ENCODE peak calls at places on chromosome 7, in ten cellular contexts. H is fibroblast of lung; R is WERI-Rb-1; M is CD8-positive, alpha-beta memory T cell; D is NT2/D1; T is activated naive CD8-positive, alpha-beta T cell treated with anti-CD3 and anti-CD28 coated beads, Interleukin-2, amount 50 U/mL, for 24 hours; E is GM04504; F is WTC11; C is kidney; S is activated CD4-positive, alpha-beta T cell treated with anti-CD3 and anti-CD28 coated beads, Interleukin-2, amount 50 U/mL, for 24 hours. Q is an unnamed sample.

GRCh38 chr7:116249969-116250553 is 39.7 kb downstream of the TES start:
- DNase-seq in H (peak), R (peak), M (no peak), D (no peak), T (no peak), E (peak), F (peak), C (no peak), S (no peak), Q (peak)

GRCh38 chr7:127912901-127913300 is 118.3 kb downstream of the LRRC4 start:
- DNase-seq in H (no peak), R (no peak), M (no peak), D (no peak), T (no peak), E (no peak), F (no peak), C (no peak), S (no peak), Q (no peak)

GRCh38 chr7:44226396-44226753 is 25.6 kb downstream of the YKT6 start:
- DNase-seq in H (no peak), R (no peak), M (no peak), D (no peak), T (no peak), E (no peak), F (no peak), C (no peak), S (no peak), Q (peak)

GRCh38 chr7:132930881-132931280 is 151.0 kb downstream of the CHCHD3 start:
- DNase-seq in H (no peak), R (peak), M (no peak), D (peak), T (no peak), E (no peak), F (peak), C (no peak), S (no peak), Q (no peak)

GRCh38 chr7:36994456-36995112 is 270.3 kb upstream of the AOAH start:
- DNase-seq in H (peak), R (no peak), M (no peak), D (no peak), T (no peak), E (no peak), F (no peak), C (no peak), S (no peak), Q (no peak)

GRCh38 chr7:98870807-98871491 is 1.1 kb upstream of the TMEM130 start:
- DNase-seq in H (no peak), R (peak), M (peak), D (no peak), T (no peak), E (no peak), F (peak), C (no peak), S (no peak), Q (no peak)

GRCh38 chr7:93902777-93903423 is 3.5 kb upstream of the GNGT1 start:
- DNase-seq in H (peak), R (peak), M (no peak), D (peak), T (no peak), E (no peak), F (no peak), C (no peak), S (no peak), Q (no peak)

GRCh38 chr7:18552311-18552916 is 56.9 kb downstream of the HDAC9 start:
- DNase-seq in H (no peak), R (no peak), M (no peak), D (no peak), T (no peak), E (no peak), F (no peak), C (no peak), S (no peak), Q (no peak)

GRCh38 chr7:17405786-17406185 is 107.3 kb downstream of the AHR start:
- DNase-seq in H (peak), R (no peak), M (no peak), D (no peak), T (no peak), E (peak), F (no peak), C (no peak), S (no peak), Q (no peak)

GRCh38 chr7:101998029-101998903 is 180.8 kb downstream of the CUX1 start:
- DNase-seq in H (no peak), R (no peak), M (no peak), D (no peak), T (no peak), E (no peak), F (no peak), C (peak), S (no peak), Q (no peak)

GRCh38 chr7:44796034-44796503 is 412 bp upstream of the PPIA start:
- DNase-seq in H (peak), R (no peak), M (no peak), D (no peak), T (no peak), E (peak), F (no peak), C (no peak), S (no peak), Q (no peak)

GRCh38 chr7:102898532-102898859 is 14.3 kb upstream of the LRRC17 start:
- DNase-seq in H (no peak), R (no peak), M (no peak), D (no peak), T (no peak), E (no peak), F (no peak), C (no peak), S (no peak), Q (no peak)

GRCh38 chr7:2519119-2519930 is at the start of gene LFNG:
- DNase-seq in H (peak), R (peak), M (peak), D (peak), T (peak), E (peak), F (peak), C (peak), S (peak), Q (peak)

GRCh38 chr7:2158331-2159175 is 74.2 kb downstream of the MAD1L1 start:
- DNase-seq in H (no peak), R (peak), M (no peak), D (no peak), T (no peak), E (no peak), F (peak), C (peak), S (no peak), Q (no peak)

GRCh38 chr7:129367349-129367699 is 66.9 kb upstream of the STRIP2 start:
- DNase-seq in H (no peak), R (no peak), M (no peak), D (no peak), T (no peak), E (no peak), F (no peak), C (no peak), S (no peak), Q (no peak)

GRCh38 chr7:80415522-80415921 is 96.3 kb downstream of the GNAT3 start:
- DNase-seq in H (peak), R (no peak), M (no peak), D (no peak), T (no peak), E (no peak), F (no peak), C (no peak), S (no peak), Q (no peak)

GRCh38 chr7:92730808-92731207 is 105.6 kb downstream of the CDK6 start:
- DNase-seq in H (peak), R (no peak), M (no peak), D (no peak), T (no peak), E (peak), F (no peak), C (no peak), S (no peak), Q (no peak)

GRCh38 chr7:42283553-42283952 is 46.5 kb upstream of the GLI3 start:
- DNase-seq in H (no peak), R (no peak), M (no peak), D (no peak), T (no peak), E (no peak), F (no peak), C (no peak), S (no peak), Q (no peak)

GRCh38 chr7:158648787-158649186 is 55.8 kb downstream of the NCAPG2 start:
- DNase-seq in H (peak), R (no peak), M (no peak), D (no peak), T (no peak), E (no peak), F (no peak), C (no peak), S (no peak), Q (no peak)

GRCh38 chr7:20275637-20276036 is 55.1 kb upstream of the ITGB8 start:
- DNase-seq in H (no peak), R (no peak), M (no peak), D (no peak), T (no peak), E (peak), F (no peak), C (no peak), S (no peak), Q (no peak)

GRCh38 chr7:108079291-108080057 is 50.7 kb downstream of the LAMB4 start:
- DNase-seq in H (peak), R (peak), M (no peak), D (no peak), T (no peak), E (peak), F (no peak), C (no peak), S (no peak), Q (no peak)

GRCh38 chr7:43302211-43302711 is 189.8 kb downstream of the HECW1 start:
- DNase-seq in H (peak), R (peak), M (no peak), D (no peak), T (peak), E (no peak), F (no peak), C (no peak), S (no peak), Q (no peak)

GRCh38 chr7:149023662-149024061 is 4.6 kb downstream of the PDIA4 start:
- DNase-seq in H (peak), R (no peak), M (no peak), D (peak), T (no peak), E (no peak), F (no peak), C (no peak), S (no peak), Q (no peak)

GRCh38 chr7:139731802-139732470 is 45.9 kb downstream of the HIPK2 start:
- DNase-seq in H (peak), R (no peak), M (no peak), D (no peak), T (no peak), E (peak), F (no peak), C (peak), S (no peak), Q (no peak)

GRCh38 chr7:144487906-144488305 is 84.4 kb upstream of the NOBOX start:
- DNase-seq in H (no peak), R (no peak), M (no peak), D (peak), T (no peak), E (no peak), F (peak), C (no peak), S (no peak), Q (peak)

GRCh38 chr7:14871880-14872279 is 30.7 kb downstream of the DGKB start:
- DNase-seq in H (no peak), R (no peak), M (no peak), D (no peak), T (no peak), E (no peak), F (no peak), C (no peak), S (no peak), Q (no peak)

GRCh38 chr7:17185690-17186070 is 112.8 kb upstream of the AHR start:
- DNase-seq in H (peak), R (no peak), M (no peak), D (no peak), T (no peak), E (peak), F (no peak), C (no peak), S (no peak), Q (no peak)

GRCh38 chr7:105672820-105673219 is 91.5 kb upstream of the EFCAB10 start:
- DNase-seq in H (no peak), R (no peak), M (no peak), D (no peak), T (no peak), E (no peak), F (no peak), C (no peak), S (no peak), Q (no peak)

GRCh38 chr7:16293669-16294425 is 127.5 kb downstream of the CRPPA start:
- DNase-seq in H (no peak), R (no peak), M (no peak), D (no peak), T (no peak), E (no peak), F (no peak), C (no peak), S (no peak), Q (no peak)

GRCh38 chr7:130910949-130911944 is 177.2 kb upstream of the KLF14 start:
- DNase-seq in H (peak), R (no peak), M (no peak), D (peak), T (no peak), E (no peak), F (no peak), C (no peak), S (no peak), Q (no peak)

GRCh38 chr7:4825081-4825480 is 36.7 kb downstream of the PAPOLB start:
- DNase-seq in H (no peak), R (no peak), M (no peak), D (no peak), T (no peak), E (no peak), F (no peak), C (peak), S (no peak), Q (no peak)

GRCh38 chr7:153380636-153381035 is 621.1 kb downstream of the ACTR3B start:
- DNase-seq in H (no peak), R (no peak), M (no peak), D (no peak), T (no peak), E (no peak), F (no peak), C (no peak), S (no peak), Q (no peak)

GRCh38 chr7:77393261-77393660 is 22.9 kb downstream of the GSAP start:
- DNase-seq in H (no peak), R (no peak), M (no peak), D (no peak), T (peak), E (no peak), F (no peak), C (no peak), S (peak), Q (no peak)

Q was measured in glutamatergic neuron.